ENCODE peak calls at places on chromosome 2, in nine cellular contexts. One of them, this sample, is unnamed.
A peak's percentile ranks its signal among the peaks of the same experiment; 100 is the strongest.

GRCh38 chr2:158817596-158817995 is 22.5 kb downstream of the DAPL1 start:
- DNase-seq in occipital lobe: no peak
- DNase-seq in non-pigmented ciliary epithelial cell: peak; percentile 40
- DNase-seq in suprapubic skin: no peak
- DNase-seq in NCI-H2081 treated with DMSO at 0.1 percent for 48 hours: no peak
- DNase-seq in ovary: no peak
- DNase-seq in cardiac fibroblast: no peak
- DNase-seq in RWPE1: no peak
- DNase-seq in midbrain: no peak
- DNase-seq in this sample: no peak

GRCh38 chr2:116804901-116805300 is 1009.6 kb upstream of the DDX18 start:
- DNase-seq in cardiac fibroblast: no peak
- DNase-seq in midbrain: no peak
- DNase-seq in NCI-H2081 treated with DMSO at 0.1 percent for 48 hours: no peak
- DNase-seq in non-pigmented ciliary epithelial cell: no peak
- DNase-seq in suprapubic skin: no peak
- DNase-seq in occipital lobe: no peak
- DNase-seq in ovary: no peak
- DNase-seq in RWPE1: no peak
- DNase-seq in this sample: no peak

GRCh38 chr2:88613921-88614320 is 13.3 kb downstream of the EIF2AK3 start:
- DNase-seq in ovary: no peak
- DNase-seq in cardiac fibroblast: no peak
- DNase-seq in NCI-H2081 treated with DMSO at 0.1 percent for 48 hours: no peak
- DNase-seq in suprapubic skin: no peak
- DNase-seq in non-pigmented ciliary epithelial cell: no peak
- DNase-seq in RWPE1: no peak
- DNase-seq in midbrain: no peak
- DNase-seq in occipital lobe: no peak
- DNase-seq in this sample: no peak

GRCh38 chr2:201630577-201630976 is 12.7 kb downstream of the TMEM237 start:
- DNase-seq in ovary: no peak
- DNase-seq in RWPE1: no peak
- DNase-seq in NCI-H2081 treated with DMSO at 0.1 percent for 48 hours: no peak
- DNase-seq in midbrain: no peak
- DNase-seq in occipital lobe: no peak
- DNase-seq in cardiac fibroblast: no peak
- DNase-seq in non-pigmented ciliary epithelial cell: no peak
- DNase-seq in suprapubic skin: no peak
- DNase-seq in this sample: no peak

GRCh38 chr2:33412920-33413319 is 63.5 kb upstream of the RASGRP3 start:
- DNase-seq in cardiac fibroblast: peak; percentile 80
- DNase-seq in suprapubic skin: no peak
- DNase-seq in ovary: no peak
- DNase-seq in occipital lobe: no peak
- DNase-seq in RWPE1: peak; percentile 22
- DNase-seq in midbrain: peak; percentile 33
- DNase-seq in NCI-H2081 treated with DMSO at 0.1 percent for 48 hours: no peak
- DNase-seq in non-pigmented ciliary epithelial cell: no peak
- DNase-seq in this sample: no peak

GRCh38 chr2:113858764-113859163 is 31.1 kb upstream of the ACTR3 start:
- DNase-seq in non-pigmented ciliary epithelial cell: peak; percentile 72
- DNase-seq in occipital lobe: no peak
- DNase-seq in midbrain: no peak
- DNase-seq in RWPE1: peak; percentile 72
- DNase-seq in ovary: no peak
- DNase-seq in suprapubic skin: no peak
- DNase-seq in NCI-H2081 treated with DMSO at 0.1 percent for 48 hours: no peak
- DNase-seq in cardiac fibroblast: peak; percentile 73
- DNase-seq in this sample: no peak

GRCh38 chr2:235535423-235536130 is 41.7 kb downstream of the AGAP1 start:
- DNase-seq in suprapubic skin: peak; percentile 45
- DNase-seq in non-pigmented ciliary epithelial cell: no peak
- DNase-seq in occipital lobe: no peak
- DNase-seq in NCI-H2081 treated with DMSO at 0.1 percent for 48 hours: no peak
- DNase-seq in midbrain: no peak
- DNase-seq in cardiac fibroblast: no peak
- DNase-seq in RWPE1: no peak
- DNase-seq in ovary: peak; percentile 9
- DNase-seq in this sample: no peak

GRCh38 chr2:38421274-38422056 is 44.4 kb upstream of the ATL2 start:
- DNase-seq in occipital lobe: no peak
- DNase-seq in ovary: no peak
- DNase-seq in RWPE1: no peak
- DNase-seq in midbrain: no peak
- DNase-seq in NCI-H2081 treated with DMSO at 0.1 percent for 48 hours: no peak
- DNase-seq in non-pigmented ciliary epithelial cell: no peak
- DNase-seq in suprapubic skin: no peak
- DNase-seq in cardiac fibroblast: no peak
- DNase-seq in this sample: no peak

GRCh38 chr2:28375742-28376631 is 16.7 kb upstream of the FOSL2 start:
- DNase-seq in midbrain: no peak
- DNase-seq in ovary: no peak
- DNase-seq in non-pigmented ciliary epithelial cell: no peak
- DNase-seq in suprapubic skin: no peak
- DNase-seq in RWPE1: no peak
- DNase-seq in occipital lobe: no peak
- DNase-seq in cardiac fibroblast: no peak
- DNase-seq in NCI-H2081 treated with DMSO at 0.1 percent for 48 hours: no peak
- DNase-seq in this sample: no peak

GRCh38 chr2:156933580-156934225 is 323.8 kb upstream of the GALNT5 start:
- DNase-seq in ovary: no peak
- DNase-seq in non-pigmented ciliary epithelial cell: no peak
- DNase-seq in occipital lobe: no peak
- DNase-seq in NCI-H2081 treated with DMSO at 0.1 percent for 48 hours: no peak
- DNase-seq in midbrain: no peak
- DNase-seq in RWPE1: no peak
- DNase-seq in cardiac fibroblast: no peak
- DNase-seq in suprapubic skin: no peak
- DNase-seq in this sample: no peak

GRCh38 chr2:70328921-70329561 is 27.2 kb upstream of the FAM136A start:
- DNase-seq in ovary: no peak
- DNase-seq in RWPE1: peak; percentile 95
- DNase-seq in suprapubic skin: no peak
- DNase-seq in occipital lobe: no peak
- DNase-seq in midbrain: no peak
- DNase-seq in NCI-H2081 treated with DMSO at 0.1 percent for 48 hours: no peak
- DNase-seq in non-pigmented ciliary epithelial cell: no peak
- DNase-seq in cardiac fibroblast: no peak
- DNase-seq in this sample: peak; percentile 94

GRCh38 chr2:19569300-19569791 is 210.9 kb upstream of the OSR1 start:
- DNase-seq in cardiac fibroblast: peak; percentile 46
- DNase-seq in suprapubic skin: no peak
- DNase-seq in NCI-H2081 treated with DMSO at 0.1 percent for 48 hours: no peak
- DNase-seq in midbrain: no peak
- DNase-seq in occipital lobe: no peak
- DNase-seq in ovary: no peak
- DNase-seq in non-pigmented ciliary epithelial cell: no peak
- DNase-seq in RWPE1: no peak
- DNase-seq in this sample: no peak

GRCh38 chr2:10864888-10865551 is 46.7 kb upstream of the KCNF1 start:
- DNase-seq in NCI-H2081 treated with DMSO at 0.1 percent for 48 hours: no peak
- DNase-seq in occipital lobe: no peak
- DNase-seq in suprapubic skin: no peak
- DNase-seq in non-pigmented ciliary epithelial cell: no peak
- DNase-seq in cardiac fibroblast: no peak
- DNase-seq in ovary: no peak
- DNase-seq in midbrain: no peak
- DNase-seq in RWPE1: no peak
- DNase-seq in this sample: no peak

GRCh38 chr2:8316356-8316755 is 365.5 kb upstream of the ID2 start:
- DNase-seq in ovary: no peak
- DNase-seq in midbrain: no peak
- DNase-seq in RWPE1: no peak
- DNase-seq in occipital lobe: no peak
- DNase-seq in suprapubic skin: no peak
- DNase-seq in non-pigmented ciliary epithelial cell: no peak
- DNase-seq in NCI-H2081 treated with DMSO at 0.1 percent for 48 hours: no peak
- DNase-seq in cardiac fibroblast: no peak
- DNase-seq in this sample: no peak

This sample was measured in RWPE2.